ENCODE peak calls at places on chromosomes 12 and 14, in nine cellular contexts. C is right lobe of liver, O is psoas muscle, D is OCI-LY7, P is tibial artery, S is A549, V is IMR-90, K is breast epithelium, T is cardiac muscle cell. L is an unnamed sample. For H3K4me1, the result is how much of the 10 kb centered on the place peaks cover.

GRCh38 chr12:10276774-10277173 is 30.9 kb upstream of the KLRD1 start:
- DNase-seq in D (no peak), S (no peak), C (no peak), K (no peak), T (no peak), O (no peak), P (no peak), V (no peak), L (no peak)

GRCh38 chr12:55932546-55932919 is 1.6 kb downstream of the DGKA start:
- DNase-seq in D (peak), S (no peak), C (no peak), T (no peak), V (peak), P (no peak), O (no peak), K (no peak), L (no peak)

GRCh38 chr12:105820407-105821140 is 318.2 kb downstream of the NUAK1 start:
- DNase-seq in D (no peak), P (peak), C (no peak), V (peak), T (no peak), K (peak), O (peak), S (no peak), L (no peak)

GRCh38 chr12:3216726-3217682 is 139.8 kb downstream of the TSPAN9 start:
- DNase-seq in K (no peak), D (no peak), C (no peak), T (no peak), S (no peak), P (peak), O (no peak), V (peak), L (peak)

GRCh38 chr12:29103539-29103974 is 45.5 kb upstream of the FAR2 start:
- DNase-seq in T (no peak), D (peak), S (no peak), K (no peak), P (no peak), O (no peak), V (no peak), C (no peak), L (no peak)

GRCh38 chr12:52335598-52336262 is 14.5 kb upstream of the KRT83 start:
- DNase-seq in C (peak), D (no peak), T (no peak), P (no peak), K (no peak), S (no peak), V (no peak), O (no peak), L (no peak)

GRCh38 chr14:87940382-87940781 is 52.6 kb downstream of the GALC start:
- DNase-seq in C (no peak), K (no peak), P (no peak), S (no peak), O (no peak), T (no peak), V (no peak), D (no peak), L (no peak)

GRCh38 chr14:51726166-51726899 is 74.6 kb downstream of the FRMD6 start:
- DNase-seq in T (no peak), K (no peak), D (no peak), C (no peak), O (no peak), V (peak), P (no peak), S (no peak), L (no peak)

GRCh38 chr12:5523396-5524115 is 91.6 kb downstream of the NTF3 start:
- DNase-seq in C (no peak), P (no peak), O (no peak), V (no peak), S (no peak), D (no peak), T (no peak), K (no peak), L (no peak)

GRCh38 chr12:14959916-14960315 is 1.5 kb downstream of the ARHGDIB start:
- DNase-seq in C (no peak), K (no peak), D (no peak), S (no peak), O (no peak), V (no peak), P (no peak), T (no peak), L (no peak)
- H3K4me1 ChIP-seq in C (under half), K (under half), D (half or more), S (under half), O (under half), V (under half), P (under half), T (under half), L (under half)

DNA sequence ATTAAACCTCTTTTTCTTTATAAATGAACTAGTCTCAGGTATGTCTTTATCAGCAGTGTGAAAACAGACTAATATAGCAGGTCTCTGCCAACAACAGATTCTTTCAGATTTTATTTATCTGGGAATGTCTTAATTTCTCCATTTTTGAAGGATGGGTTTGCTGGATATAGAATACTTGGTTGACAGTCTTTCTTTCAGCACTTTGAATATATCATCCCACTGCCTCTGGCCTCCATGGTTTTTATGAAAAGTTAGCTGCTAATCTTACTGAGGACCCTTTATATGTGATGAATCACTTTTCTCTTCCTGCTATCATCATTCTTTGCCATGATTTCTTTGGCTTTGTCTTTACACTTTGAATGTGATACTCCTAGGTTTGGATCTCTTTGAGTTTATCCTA is 148.0 kb downstream of the ANO6 start:
- DNase-seq in V (no peak), S (no peak), O (no peak), P (no peak), D (no peak), C (no peak), K (no peak), T (no peak), L (no peak)
- H3K4me1 ChIP-seq in V (under half), S (under half), O (under half), P (under half), D (under half), C (under half), K (under half), T (under half), L (under half)

GRCh38 chr12:1174659-1175058 is 183.6 kb downstream of the ERC1 start:
- DNase-seq in D (no peak), C (no peak), K (no peak), T (no peak), O (no peak), P (no peak), S (no peak), V (no peak), L (no peak)
- H3K4me1 ChIP-seq in D (under half), C (under half), K (under half), T (under half), O (under half), P (under half), S (under half), V (under half), L (under half)

GRCh38 chr12:57089259-57090245 is 638 bp downstream of the NAB2 start:
- DNase-seq in O (peak), D (peak), V (peak), T (peak), P (peak), C (peak), K (peak), S (no peak), L (no peak)

GRCh38 chr12:57090456-57090855 is 1.5 kb downstream of the NAB2 start:
- DNase-seq in T (no peak), P (no peak), V (no peak), O (no peak), D (no peak), C (no peak), S (no peak), K (no peak), L (no peak)

GRCh38 chr12:57087689-57088441 is 1.0 kb upstream of the NAB2 start:
- DNase-seq in O (peak), C (peak), T (peak), S (peak), P (peak), K (peak), V (peak), D (peak), L (peak)

GRCh38 chr12:57086951-57087688 is 1.8 kb upstream of the NAB2 start:
- DNase-seq in S (peak), P (peak), C (peak), V (peak), T (peak), O (peak), D (peak), K (peak), L (no peak)

GRCh38 chr12:57088442-57089258 is at the start of gene NAB2:
- DNase-seq in P (peak), T (peak), O (peak), K (peak), C (peak), V (peak), D (peak), S (peak), L (peak)
- H3K4me1 ChIP-seq in P (half or more), T (under half), O (under half), K (under half), C (under half), V (under half), D (under half), S (under half), L (under half)

GRCh38 chr12:65959452-65959851 is 135.2 kb downstream of the HMGA2 start:
- DNase-seq in D (no peak), C (no peak), T (no peak), O (no peak), P (no peak), S (no peak), V (no peak), K (no peak), L (no peak)
- H3K4me1 ChIP-seq in D (under half), C (under half), T (under half), O (under half), P (under half), S (under half), V (under half), K (under half), L (under half)

GRCh38 chr12:28024231-28024995 is 51.9 kb upstream of the PTHLH start:
- DNase-seq in K (no peak), O (no peak), D (no peak), V (peak), S (no peak), P (no peak), C (no peak), T (no peak), L (peak)

GRCh38 chr12:28025821-28026505 is 53.4 kb upstream of the PTHLH start:
- DNase-seq in P (no peak), S (no peak), O (no peak), D (no peak), V (no peak), C (no peak), K (no peak), T (no peak), L (peak)

GRCh38 chr12:28027947-28028724 is 55.6 kb upstream of the PTHLH start:
- DNase-seq in V (peak), O (no peak), C (no peak), P (no peak), D (no peak), S (no peak), T (no peak), K (no peak), L (peak)

GRCh38 chr12:28027328-28027727 is 54.8 kb upstream of the PTHLH start:
- DNase-seq in O (no peak), S (no peak), K (no peak), V (no peak), C (no peak), D (no peak), T (peak), P (no peak), L (no peak)

GRCh38 chr12:28026701-28027100 is 54.2 kb upstream of the PTHLH start:
- DNase-seq in O (no peak), D (no peak), K (no peak), T (no peak), C (no peak), P (no peak), V (no peak), S (no peak), L (peak)
- H3K4me1 ChIP-seq in O (under half), D (under half), K (under half), T (under half), C (under half), P (under half), V (under half), S (under half), L (under half)

GRCh38 chr14:103315941-103316340 is 18.1 kb upstream of the EIF5 start:
- DNase-seq in D (no peak), O (no peak), T (no peak), K (no peak), P (no peak), V (no peak), S (no peak), C (no peak), L (no peak)
- H3K4me1 ChIP-seq in D (under half), O (under half), T (under half), K (under half), P (under half), V (under half), S (under half), C (under half), L (under half)

GRCh38 chr14:89340200-89340667 is 76.8 kb downstream of the FOXN3 start:
- DNase-seq in D (no peak), V (peak), P (no peak), K (no peak), S (no peak), O (no peak), C (no peak), T (no peak), L (peak)

GRCh38 chr14:89339158-89339557 is 77.9 kb downstream of the FOXN3 start:
- DNase-seq in S (no peak), P (no peak), V (no peak), O (no peak), K (no peak), C (no peak), T (no peak), D (no peak), L (no peak)

GRCh38 chr14:89339579-89339978 is 77.5 kb downstream of the FOXN3 start:
- DNase-seq in K (no peak), D (no peak), S (no peak), C (no peak), O (no peak), P (no peak), T (no peak), V (no peak), L (peak)

GRCh38 chr14:89342049-89342448 is 75.0 kb downstream of the FOXN3 start:
- DNase-seq in D (no peak), S (no peak), P (no peak), C (no peak), V (no peak), T (no peak), O (no peak), K (no peak), L (no peak)

DNA sequence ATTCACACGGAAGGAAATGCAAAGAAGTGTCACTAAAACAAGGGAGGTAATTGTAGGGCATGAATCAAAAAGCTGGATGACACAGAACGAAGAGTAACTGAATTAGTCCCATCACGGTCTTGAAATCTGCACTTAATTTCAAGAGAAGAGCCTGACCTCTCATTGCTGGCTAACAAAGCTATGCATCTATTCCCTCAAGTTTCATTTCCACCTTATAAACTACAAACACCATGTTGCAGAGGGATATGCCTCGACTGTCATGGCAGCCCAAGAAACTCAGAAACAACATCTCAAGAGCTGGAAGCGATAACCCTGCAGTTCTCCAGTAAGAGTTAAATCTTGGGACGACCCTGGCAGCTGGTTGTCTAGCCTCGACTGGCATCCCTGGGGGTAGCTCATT is 76.3 kb downstream of the FOXN3 start:
- DNase-seq in O (no peak), V (no peak), T (no peak), D (no peak), S (no peak), C (no peak), K (no peak), P (no peak), L (no peak)
- H3K4me1 ChIP-seq in O (under half), V (under half), T (under half), D (half or more), S (under half), C (under half), K (under half), P (half or more), L (under half)

GRCh38 chr14:64721899-64722298 is 17.7 kb downstream of the PLEKHG3 start:
- DNase-seq in O (no peak), S (no peak), C (peak), P (no peak), T (no peak), K (no peak), D (no peak), V (no peak), L (no peak)
- H3K4me1 ChIP-seq in O (under half), S (half or more), C (under half), P (half or more), T (under half), K (under half), D (under half), V (under half), L (half or more)

GRCh38 chr14:72715910-72716268 is 178.0 kb downstream of the DPF3 start:
- DNase-seq in O (peak), D (no peak), C (no peak), T (peak), V (no peak), P (no peak), S (no peak), K (peak), L (no peak)
- H3K4me1 ChIP-seq in O (under half), D (under half), C (under half), T (under half), V (under half), P (under half), S (under half), K (under half), L (under half)